ENCODE peak calls at places on chromosomes 16 and 17, in seven cellular contexts. Q is OCI-LY7, N is tibial nerve, K is sigmoid colon, T is left lung, P is cardiac muscle cell, V is transverse colon. C is an unnamed sample. For H3K36me3, the result is how much of the 10 kb centered on the place peaks cover.

GRCh38 chr17:46894476-46895151 is 28.3 kb upstream of the GOSR2 start:
- DNase-seq in Q (no peak), N (no peak), K (no peak), T (no peak), P (no peak), V (no peak), C (no peak)

GRCh38 chr17:7281953-7282751 is 634 bp downstream of the SLC2A4 start:
- DNase-seq in Q (no peak), N (no peak), K (peak), T (no peak), P (peak), V (no peak), C (no peak)

GRCh38 chr16:59527206-59527997 is 793.3 kb upstream of the GOT2 start:
- DNase-seq in Q (no peak), N (no peak), K (no peak), T (no peak), P (no peak), V (no peak), C (no peak)

GRCh38 chr17:75910699-75911098 is 6.0 kb upstream of the MRPL38 start:
- DNase-seq in Q (no peak), N (no peak), K (no peak), T (peak), P (peak), V (no peak), C (no peak)

GRCh38 chr16:81556715-81557284 is 112.2 kb downstream of the CMIP start:
- DNase-seq in Q (no peak), N (no peak), K (no peak), T (no peak), P (no peak), V (no peak), C (no peak)

GRCh38 chr16:648071-648785 is 937 bp upstream of the WDR90 start:
- DNase-seq in Q (peak), N (no peak), K (no peak), T (no peak), P (peak), V (peak), C (no peak)

GRCh38 chr17:75078097-75079022 is 9.4 kb upstream of the SLC16A5 start:
- DNase-seq in Q (no peak), N (no peak), K (no peak), T (peak), P (no peak), V (peak), C (no peak)

GRCh38 chr17:30263552-30264333 is 28.0 kb downstream of the BLMH start:
- DNase-seq in Q (no peak), N (no peak), K (no peak), T (no peak), P (peak), V (no peak), C (no peak)

GRCh38 chr17:9360610-9361571 is 214.7 kb downstream of the STX8 start:
- DNase-seq in Q (no peak), N (no peak), K (peak), T (no peak), P (peak), V (peak), C (no peak)

GRCh38 chr16:58658796-58659211 is 25.8 kb downstream of the SLC38A7 start:
- DNase-seq in Q (no peak), N (no peak), K (no peak), T (no peak), P (no peak), V (no peak), C (no peak)

GRCh38 chr17:48593126-48593829 is at the start of gene HOXB5:
- DNase-seq in Q (no peak), N (no peak), K (no peak), T (no peak), P (peak), V (no peak), C (no peak)

GRCh38 chr16:1533443-1533951 is at the start of gene TMEM204:
- DNase-seq in Q (no peak), N (peak), K (peak), T (no peak), P (no peak), V (peak), C (peak)

GRCh38 chr16:799948-800833 is at the start of gene GNG13:
- DNase-seq in Q (no peak), N (no peak), K (no peak), T (no peak), P (no peak), V (no peak), C (no peak)

GRCh38 chr16:8388684-8389083 is 201.6 kb downstream of the TMEM114 start:
- DNase-seq in Q (no peak), N (no peak), K (no peak), T (no peak), P (no peak), V (no peak), C (no peak)

GRCh38 chr16:86306046-86306644 is 204.2 kb upstream of the FOXF1 start:
- DNase-seq in Q (no peak), N (no peak), K (peak), T (no peak), P (no peak), V (no peak), C (no peak)

GRCh38 chr17:76772842-76773521 is 35.1 kb downstream of the MFSD11 start:
- DNase-seq in Q (peak), N (no peak), K (no peak), T (no peak), P (peak), V (no peak), C (no peak)

GRCh38 chr16:21277927-21278706 is at the start of gene CRYM:
- DNase-seq in Q (peak), N (no peak), K (peak), T (peak), P (peak), V (peak), C (peak)

GRCh38 chr17:12712941-12713340 is 47.3 kb downstream of the MYOCD start:
- DNase-seq in Q (no peak), N (peak), K (no peak), T (no peak), P (no peak), V (no peak), C (no peak)

GRCh38 chr16:5309946-5310611 is 212.5 kb upstream of the EEF2KMT start:
- DNase-seq in Q (no peak), N (no peak), K (no peak), T (no peak), P (no peak), V (peak), C (no peak)

GRCh38 chr16:66508261-66508913 is 41.5 kb downstream of the TK2 start:
- DNase-seq in Q (no peak), N (no peak), K (peak), T (no peak), P (no peak), V (no peak), C (peak)

GRCh38 chr17:16941072-16941641 is 30.8 kb downstream of the TNFRSF13B start:
- DNase-seq in Q (no peak), N (no peak), K (peak), T (peak), P (no peak), V (no peak), C (peak)

GRCh38 chr17:12918132-12918531 is 99.7 kb downstream of the ELAC2 start:
- DNase-seq in Q (no peak), N (no peak), K (no peak), T (no peak), P (no peak), V (no peak), C (no peak)

GRCh38 chr17:82923366-82924113 is 83.7 kb upstream of the ZNF750 start:
- DNase-seq in Q (peak), N (no peak), K (no peak), T (peak), P (no peak), V (no peak), C (no peak)

GRCh38 chr17:8894673-8895578 is 27.5 kb upstream of the PIK3R6 start:
- DNase-seq in Q (peak), N (peak), K (no peak), T (no peak), P (peak), V (peak), C (peak)

GRCh38 chr17:47848198-47848513 is 2.8 kb downstream of the SP6 start:
- DNase-seq in Q (no peak), N (no peak), K (no peak), T (no peak), P (no peak), V (no peak), C (no peak)

GRCh38 chr16:74297296-74297665 is 667 bp downstream of the PSMD7 start:
- DNase-seq in Q (peak), N (no peak), K (no peak), T (no peak), P (peak), V (peak), C (no peak)

GRCh38 chr16:4733211-4733742 is 794 bp downstream of the ANKS3 start:
- DNase-seq in Q (no peak), N (no peak), K (no peak), T (peak), P (no peak), V (no peak), C (no peak)

GRCh38 chr17:75876190-75876937 is 2.0 kb downstream of the TRIM47 start:
- DNase-seq in Q (peak), N (no peak), K (peak), T (no peak), P (no peak), V (peak), C (no peak)

GRCh38 chr17:38914741-38915638 is 10.4 kb upstream of the LASP1NB start:
- DNase-seq in Q (no peak), N (no peak), K (peak), T (no peak), P (no peak), V (no peak), C (peak)
- H3K36me3 ChIP-seq in Q (half or more), N (half or more), K (under half), T (half or more), P (under half), V (under half), C (under half)

DNA sequence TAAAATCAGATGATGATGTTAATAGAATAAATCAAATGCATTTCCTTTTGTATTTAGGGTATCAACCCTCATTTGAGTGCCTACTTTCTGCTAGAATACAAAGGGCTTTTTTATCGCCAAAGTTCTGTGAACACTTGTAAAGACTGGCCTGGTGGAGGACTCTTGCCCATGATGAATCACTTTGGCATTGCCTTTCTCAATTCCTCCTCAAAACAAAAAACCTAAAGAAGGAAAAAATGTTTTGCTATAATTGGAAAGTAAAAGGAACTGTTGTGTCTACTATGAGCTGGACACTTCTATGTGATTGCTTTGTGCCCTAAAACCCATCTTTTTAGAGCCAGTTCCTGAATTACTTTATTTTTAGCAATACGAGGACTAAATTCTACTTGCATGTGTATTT is 13.0 kb upstream of the DHRS11 start:
- DNase-seq in Q (no peak), N (no peak), K (no peak), T (no peak), P (no peak), V (no peak), C (no peak)
- H3K36me3 ChIP-seq in Q (half or more), N (half or more), K (under half), T (half or more), P (under half), V (half or more), C (under half)

DNA sequence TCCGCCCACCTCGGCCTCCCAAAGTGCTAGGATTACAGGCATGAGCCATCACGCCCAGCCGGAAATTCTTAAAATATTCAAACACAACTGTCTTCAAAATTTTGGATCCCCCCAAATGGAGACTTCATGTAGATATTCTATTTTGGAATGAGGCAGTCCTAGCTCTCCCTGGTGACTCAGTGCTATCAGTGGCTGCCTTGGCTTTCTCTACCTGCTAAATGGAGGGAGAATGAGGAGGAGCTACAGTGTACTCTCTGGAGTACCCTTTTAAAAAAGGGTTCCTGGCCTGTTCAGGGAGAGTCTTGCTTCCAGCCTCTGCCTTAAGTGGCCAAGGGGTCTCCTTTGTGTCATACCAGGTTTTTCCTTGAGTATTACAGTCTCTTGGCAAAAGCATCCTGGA is 10.8 kb downstream of the ALKBH5 start:
- DNase-seq in Q (no peak), N (no peak), K (no peak), T (no peak), P (no peak), V (no peak), C (no peak)
- H3K36me3 ChIP-seq in Q (half or more), N (half or more), K (under half), T (half or more), P (under half), V (under half), C (under half)

GRCh38 chr17:31522987-31523495 is 131.6 kb downstream of the RAB11FIP4 start:
- DNase-seq in Q (no peak), N (no peak), K (no peak), T (no peak), P (no peak), V (no peak), C (no peak)
- H3K36me3 ChIP-seq in Q (under half), N (under half), K (under half), T (under half), P (under half), V (under half), C (under half)

GRCh38 chr17:81573794-81574642 is 21.9 kb upstream of the FAAP100 start:
- DNase-seq in Q (no peak), N (no peak), K (no peak), T (no peak), P (no peak), V (no peak), C (no peak)
- H3K36me3 ChIP-seq in Q (half or more), N (half or more), K (under half), T (half or more), P (under half), V (under half), C (under half)

DNA sequence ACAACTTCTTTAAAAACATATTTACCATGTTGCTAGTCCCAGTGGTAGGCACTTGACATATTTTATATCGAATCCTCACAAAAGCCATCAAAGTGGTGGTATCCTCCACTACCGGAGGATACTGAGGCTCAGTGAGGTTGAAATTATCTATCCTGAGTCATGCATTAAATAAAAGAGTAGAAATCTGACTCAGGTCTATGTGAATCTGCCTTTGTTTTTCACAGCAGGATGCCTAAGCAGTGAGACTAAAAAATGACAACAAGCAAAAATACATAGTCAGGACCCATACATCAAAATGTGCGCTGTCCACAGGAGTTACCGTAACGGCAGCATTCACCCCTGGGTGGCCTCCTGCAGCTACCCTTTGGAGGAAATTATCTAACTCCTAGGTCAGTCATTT is 17.7 kb downstream of the BRD7 start:
- DNase-seq in Q (no peak), N (no peak), K (no peak), T (no peak), P (no peak), V (no peak), C (no peak)
- H3K36me3 ChIP-seq in Q (half or more), N (half or more), K (under half), T (half or more), P (under half), V (under half), C (under half)

GRCh38 chr17:5362162-5362811 is 57.2 kb downstream of the NUP88 start:
- DNase-seq in Q (no peak), N (no peak), K (no peak), T (no peak), P (no peak), V (no peak), C (no peak)
- H3K36me3 ChIP-seq in Q (half or more), N (half or more), K (under half), T (half or more), P (under half), V (under half), C (under half)